ENCODE peak calls at places on chromosomes 13 and 19, in ten cellular contexts. R is small intestine, O is caudate nucleus, K is WTC11, Y is fibroblast of mammary gland, C is nucleus accumbens, N is psoas muscle, E is left cardiac atrium, Z is MV-4-11, F is osteocyte. H is an unnamed sample.
A peak's percentile ranks its signal among the peaks of the same experiment; 100 is the strongest.

GRCh38 chr19:3057275-3057714 is 5.0 kb downstream of the TLE5 start:
- DNase-seq in E (peak; percentile 91), F (no peak), R (no peak), C (peak; percentile 83), Y (peak; percentile 69), K (no peak), N (peak; percentile 97), Z (no peak), O (no peak), H (peak; percentile 67)

GRCh38 chr19:38385804-38386257 is 2.0 kb downstream of the GGN start:
- DNase-seq in Z (no peak), Y (no peak), R (no peak), C (no peak), F (no peak), N (peak; percentile 72), O (no peak), E (no peak), K (peak; percentile 46), H (no peak)

GRCh38 chr19:16298334-16298733 is 26.3 kb upstream of the KLF2 start:
- DNase-seq in E (no peak), Z (no peak), N (no peak), Y (no peak), O (no peak), R (no peak), F (no peak), K (no peak), C (no peak), H (no peak)

GRCh38 chr13:93857126-93857525 is 622.4 kb downstream of the DCT start:
- DNase-seq in R (no peak), K (no peak), Z (no peak), O (no peak), N (no peak), F (no peak), C (no peak), E (no peak), Y (peak; percentile 47), H (no peak)

GRCh38 chr13:113172419-113172926 is 14.0 kb downstream of the PROZ start:
- DNase-seq in F (peak; percentile 76), O (no peak), E (no peak), K (no peak), R (no peak), C (no peak), Y (no peak), N (no peak), Z (no peak), H (no peak)

GRCh38 chr19:778910-779653 is 18.2 kb upstream of the PTBP1 start:
- DNase-seq in Y (peak; percentile 96), R (no peak), C (no peak), O (no peak), K (no peak), Z (peak; percentile 46), F (peak; percentile 91), E (peak; percentile 75), N (peak; percentile 78), H (peak; percentile 40)

GRCh38 chr19:49847731-49848696 is 2.9 kb upstream of the PTOV1 start:
- DNase-seq in N (no peak), C (no peak), Y (peak; percentile 93), K (no peak), F (no peak), Z (peak; percentile 94), O (no peak), R (peak; percentile 25), E (no peak), H (no peak)

GRCh38 chr19:44723952-44724319 is 24.6 kb upstream of the BCL3 start:
- DNase-seq in O (peak; percentile 7), N (peak; percentile 90), F (peak; percentile 93), E (peak; percentile 86), R (peak; percentile 89), Z (peak; percentile 77), K (peak; percentile 89), Y (peak; percentile 81), C (peak; percentile 76), H (peak; percentile 80)

GRCh38 chr19:46659151-46660007 is 1.6 kb downstream of the DACT3 start:
- DNase-seq in R (no peak), C (peak; percentile 70), O (no peak), N (peak; percentile 58), K (peak; percentile 63), F (no peak), Z (peak; percentile 23), Y (no peak), E (no peak), H (peak; percentile 66)

GRCh38 chr19:54373781-54374266 is 9.1 kb upstream of the LAIR1 start:
- DNase-seq in F (no peak), K (no peak), R (no peak), N (no peak), E (peak; percentile 39), O (no peak), C (no peak), Y (no peak), Z (peak; percentile 98), H (no peak)

GRCh38 chr19:35513975-35514809 is 743 bp upstream of the DMKN start:
- DNase-seq in Y (peak; percentile 71), O (no peak), E (no peak), K (peak; percentile 37), Z (no peak), N (no peak), C (no peak), R (no peak), F (no peak), H (no peak)

GRCh38 chr13:23868521-23868920 is 20.7 kb downstream of the MIPEP start:
- DNase-seq in E (no peak), O (no peak), F (no peak), Y (peak; percentile 91), K (no peak), N (no peak), R (no peak), Z (no peak), C (no peak), H (no peak)

GRCh38 chr19:35717665-35718344 is at the start of gene KMT2B:
- DNase-seq in C (peak; percentile 96), F (peak; percentile 99), Y (no peak), N (peak; percentile 98), Z (no peak), O (no peak), E (no peak), R (no peak), K (peak; percentile 97), H (no peak)

GRCh38 chr13:48009298-48009697 is 8.2 kb upstream of the SUCLA2 start:
- DNase-seq in F (no peak), O (no peak), R (no peak), N (no peak), Y (peak; percentile 79), K (no peak), Z (peak; percentile 85), E (no peak), C (no peak), H (no peak)

GRCh38 chr13:97574926-97575325 is 141.0 kb downstream of the RAP2A start:
- DNase-seq in O (no peak), E (no peak), R (peak; percentile 32), K (peak; percentile 58), N (no peak), F (no peak), Y (peak; percentile 51), C (peak; percentile 31), Z (peak; percentile 17), H (peak; percentile 75)

GRCh38 chr13:38767506-38768265 is 80.8 kb downstream of the FREM2 start:
- DNase-seq in C (peak; percentile 25), F (no peak), Y (no peak), N (no peak), R (no peak), Z (no peak), O (no peak), E (no peak), K (no peak), H (no peak)

GRCh38 chr19:29775575-29775900 is 36.3 kb upstream of the CCNE1 start:
- DNase-seq in K (peak; percentile 32), N (no peak), R (no peak), Y (no peak), Z (no peak), F (no peak), E (no peak), O (no peak), C (no peak), H (peak; percentile 17)

H was measured in NCI-H82.